ENCODE peak calls at places on chromosome 4, in four cellular contexts. B is H1, Z is GM12878, M is K562. A is an unnamed sample.

GRCh38 chr4:113292371-113293042 is 243.1 kb downstream of the ANK2 start:
- DNase-seq in B (peak), Z (no peak), M (no peak), A (no peak)

GRCh38 chr4:25810815-25811690 is 51.7 kb downstream of the SEL1L3 start:
- DNase-seq in B (no peak), Z (no peak), M (no peak), A (no peak)

GRCh38 chr4:16686195-16686594 is 212.2 kb downstream of the LDB2 start:
- DNase-seq in B (no peak), Z (no peak), M (no peak), A (no peak)

GRCh38 chr4:88949605-88950004 is 107.4 kb downstream of the FAM13A start:
- DNase-seq in B (no peak), Z (no peak), M (no peak), A (no peak)

GRCh38 chr4:112099701-112100289 is 45.5 kb upstream of the FAM241A start:
- DNase-seq in B (no peak), Z (peak), M (peak), A (peak)

GRCh38 chr4:112109455-112110425 is 35.5 kb upstream of the FAM241A start:
- DNase-seq in B (no peak), Z (peak), M (no peak), A (no peak)

GRCh38 chr4:188295899-188296298 is 156.7 kb downstream of the TRIML1 start:
- DNase-seq in B (no peak), Z (no peak), M (no peak), A (no peak)

GRCh38 chr4:31741321-31741720 is 1021.2 kb downstream of the PCDH7 start:
- DNase-seq in B (no peak), Z (no peak), M (no peak), A (no peak)

GRCh38 chr4:149993030-149993429 is 85.2 kb upstream of the DCLK2 start:
- DNase-seq in B (no peak), Z (no peak), M (no peak), A (no peak)

GRCh38 chr4:25378130-25378743 is 1.2 kb downstream of the ANAPC4 start:
- DNase-seq in B (no peak), Z (no peak), M (peak), A (no peak)

GRCh38 chr4:2291705-2292651 is 30.1 kb upstream of the MXD4 start:
- DNase-seq in B (peak), Z (no peak), M (no peak), A (peak)

GRCh38 chr4:19054916-19055315 is 1033.4 kb upstream of the LCORL start:
- DNase-seq in B (no peak), Z (no peak), M (no peak), A (no peak)

GRCh38 chr4:143667461-143667860 is 33.0 kb downstream of the FREM3 start:
- DNase-seq in B (no peak), Z (no peak), M (no peak), A (peak)

GRCh38 chr4:159607824-159608223 is 504.9 kb downstream of the RAPGEF2 start:
- DNase-seq in B (no peak), Z (no peak), M (no peak), A (no peak)

GRCh38 chr4:91288702-91289311 is 1015.0 kb upstream of the GRID2 start:
- DNase-seq in B (no peak), Z (no peak), M (no peak), A (no peak)

GRCh38 chr4:126411047-126411446 is 1096.3 kb downstream of the FAT4 start:
- DNase-seq in B (no peak), Z (no peak), M (no peak), A (no peak)

GRCh38 chr4:181224826-181225225 is 1018.4 kb upstream of the TENM3 start:
- DNase-seq in B (no peak), Z (no peak), M (no peak), A (no peak)

GRCh38 chr4:187069398-187069797 is 345.7 kb upstream of the FAT1 start:
- DNase-seq in B (no peak), Z (no peak), M (no peak), A (no peak)

GRCh38 chr4:2353222-2354107 is 65.0 kb downstream of the ZFYVE28 start:
- DNase-seq in B (no peak), Z (no peak), M (no peak), A (peak)

GRCh38 chr4:101649790-101650450 is 140.6 kb upstream of the BANK1 start:
- DNase-seq in B (no peak), Z (no peak), M (no peak), A (no peak)

GRCh38 chr4:74663631-74664030 is 130.7 kb downstream of the BTC start:
- DNase-seq in B (no peak), Z (no peak), M (no peak), A (no peak)

GRCh38 chr4:40579983-40580382 is 49.7 kb downstream of the RBM47 start:
- DNase-seq in B (no peak), Z (no peak), M (no peak), A (no peak)

GRCh38 chr4:13766722-13767495 is 139.4 kb upstream of the BOD1L1 start:
- DNase-seq in B (no peak), Z (no peak), M (no peak), A (no peak)

GRCh38 chr4:100649478-100649877 is 131.7 kb upstream of the EMCN start:
- DNase-seq in B (no peak), Z (no peak), M (no peak), A (peak)

GRCh38 chr4:37000281-37000680 is 244.3 kb upstream of the NWD2 start:
- DNase-seq in B (no peak), Z (no peak), M (peak), A (no peak)

GRCh38 chr4:37001688-37002436 is 242.7 kb upstream of the NWD2 start:
- DNase-seq in B (no peak), Z (no peak), M (peak), A (peak)

GRCh38 chr4:37002625-37003024 is 241.9 kb upstream of the NWD2 start:
- DNase-seq in B (no peak), Z (no peak), M (peak), A (no peak)

GRCh38 chr4:36997727-36998126 is 246.8 kb upstream of the NWD2 start:
- DNase-seq in B (no peak), Z (no peak), M (no peak), A (no peak)
- TF ChIP-seq JUND in B (no peak), Z (no peak), M (no peak), A (no peak)

GRCh38 chr4:20251796-20252655 is at the start of gene SLIT2:
- DNase-seq in B (peak), Z (no peak), M (peak), A (peak)
- TF ChIP-seq RAD21 in B (no peak), Z (no peak), M (no peak), A (no peak)

GRCh38 chr4:64935469-64936001 is 526.3 kb upstream of the TECRL start:
- DNase-seq in B (no peak), Z (no peak), M (no peak), A (no peak)

DNA sequence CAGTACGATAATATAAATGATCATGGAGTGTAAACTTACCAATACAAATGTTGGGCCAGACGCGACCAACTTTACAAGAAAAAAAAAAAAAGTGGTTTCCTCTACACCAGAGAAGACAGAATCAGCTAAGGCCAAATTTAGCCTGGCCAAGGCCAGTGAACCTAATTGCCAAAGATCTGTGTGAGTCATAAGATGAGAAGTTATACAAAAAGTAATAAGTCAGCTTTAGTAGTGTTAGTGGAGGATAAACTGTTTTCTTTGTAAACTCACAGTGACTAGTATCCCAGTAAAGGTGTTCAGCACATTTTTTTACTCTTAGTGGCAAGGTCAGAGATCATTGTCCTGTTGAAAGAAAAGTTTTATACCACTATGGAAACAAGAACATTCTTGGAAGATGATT is 531.4 kb upstream of the TECRL start:
- DNase-seq in B (no peak), Z (no peak), M (no peak), A (no peak)
- TF ChIP-seq NRF1 in B (no peak), Z (no peak), M (no peak), A (no peak)

DNA sequence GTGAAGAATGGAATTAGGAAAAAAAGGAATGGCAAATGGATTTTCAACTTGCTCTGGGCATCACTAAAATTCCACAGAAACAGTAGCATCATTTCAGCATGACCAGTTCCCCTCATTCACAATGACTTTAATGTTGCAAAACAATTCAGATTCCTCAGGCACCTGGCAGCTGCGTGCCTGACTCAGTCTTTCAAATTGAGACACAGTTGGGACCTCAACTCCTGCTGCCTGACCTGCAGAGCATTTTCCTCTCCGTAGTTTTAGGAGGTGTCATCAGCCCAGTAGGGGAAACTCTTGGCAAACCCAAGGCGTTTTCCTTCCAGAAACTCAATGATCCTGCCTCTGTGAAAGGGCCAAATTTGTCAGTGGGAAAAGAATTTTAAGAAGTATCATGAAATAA is 388.9 kb downstream of the SPRY1 start:
- DNase-seq in B (peak), Z (no peak), M (no peak), A (no peak)
- TF ChIP-seq JUND in B (no peak), Z (no peak), M (no peak), A (no peak)

DNA sequence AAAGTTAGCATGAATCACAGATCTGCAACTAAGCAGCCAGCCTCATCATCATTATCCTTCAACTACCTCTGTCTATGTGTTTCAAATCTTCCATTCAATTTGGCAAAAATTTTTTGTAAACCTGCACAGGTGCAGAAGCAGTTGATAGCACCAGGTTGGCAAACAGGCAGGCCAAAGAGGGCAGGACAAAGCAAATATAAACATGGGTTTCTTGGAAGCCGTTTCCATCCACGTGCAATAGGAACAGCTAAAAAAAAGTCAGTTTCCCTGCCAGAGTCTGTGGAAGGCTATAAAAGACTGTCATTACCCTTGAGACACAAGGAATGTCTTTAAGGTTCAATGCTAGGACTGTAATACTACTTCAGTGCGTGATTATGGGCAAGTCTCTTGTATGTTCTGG is 253.2 kb downstream of the PDHA2 start:
- DNase-seq in B (no peak), Z (no peak), M (no peak), A (no peak)
- TF ChIP-seq RAD21 in B (no peak), Z (no peak), M (no peak), A (no peak)

GRCh38 chr4:6610856-6611430 is 29.5 kb upstream of the MRFAP1 start:
- DNase-seq in B (no peak), Z (no peak), M (no peak), A (no peak)

GRCh38 chr4:6612961-6613675 is 27.4 kb upstream of the MRFAP1 start:
- DNase-seq in B (no peak), Z (no peak), M (peak), A (no peak)

GRCh38 chr4:6616087-6616995 is 24.1 kb upstream of the MRFAP1 start:
- DNase-seq in B (no peak), Z (no peak), M (no peak), A (no peak)

GRCh38 chr4:6614701-6615230 is 25.7 kb upstream of the MRFAP1 start:
- DNase-seq in B (no peak), Z (no peak), M (no peak), A (no peak)

GRCh38 chr4:6613676-6614651 is 26.5 kb upstream of the MRFAP1 start:
- DNase-seq in B (no peak), Z (no peak), M (no peak), A (no peak)
- TF ChIP-seq NRF1 in B (no peak), Z (no peak), M (no peak), A (no peak)